ENCODE peak calls at places on chromosome 3, in ten cellular contexts. R is ACHN, T is AG08395, L is occipital lobe, J is HCEC 1CT, U is WTC11, D is fibroblast of mammary gland, H is nephron progenitor cell, M is HTR-8/SVneo, G is fibroblast of the conjunctiva. S is an unnamed sample.

GRCh38 chr3:42691861-42692666 is 6.7 kb downstream of the KLHL40 start:
- DNase-seq in R (no peak), T (no peak), L (no peak), J (no peak), U (no peak), D (no peak), H (no peak), M (no peak), G (no peak), S (no peak)

GRCh38 chr3:9497821-9498565 is 55.6 kb downstream of the LHFPL4 start:
- DNase-seq in R (peak; percentile 82), T (no peak), L (no peak), J (peak; percentile 59), U (no peak), D (peak; percentile 37), H (no peak), M (peak; percentile 29), G (no peak), S (peak; percentile 49)

GRCh38 chr3:32177702-32178198 is 60.7 kb upstream of the CMTM8 start:
- DNase-seq in R (peak; percentile 81), T (peak; percentile 48), L (no peak), J (peak; percentile 74), U (peak; percentile 76), D (peak; percentile 92), H (peak; percentile 61), M (peak; percentile 69), G (peak; percentile 75), S (peak; percentile 67)

GRCh38 chr3:13018039-13018431 is 55.2 kb downstream of the IQSEC1 start:
- DNase-seq in R (no peak), T (peak; percentile 42), L (no peak), J (no peak), U (no peak), D (peak; percentile 41), H (no peak), M (no peak), G (no peak), S (no peak)

GRCh38 chr3:126050050-126050392 is 33.9 kb downstream of the SLC41A3 start:
- DNase-seq in R (no peak), T (no peak), L (no peak), J (no peak), U (no peak), D (no peak), H (no peak), M (no peak), G (no peak), S (no peak)

GRCh38 chr3:38782148-38782547 is 33.9 kb downstream of the SCN10A start:
- DNase-seq in R (no peak), T (no peak), L (no peak), J (peak; percentile 25), U (no peak), D (peak; percentile 4), H (no peak), M (no peak), G (no peak), S (no peak)

GRCh38 chr3:134423153-134423552 is 48.9 kb upstream of the AMOTL2 start:
- DNase-seq in R (no peak), T (peak; percentile 78), L (no peak), J (peak; percentile 37), U (peak; percentile 25), D (peak; percentile 72), H (peak; percentile 37), M (peak; percentile 65), G (no peak), S (no peak)

GRCh38 chr3:157856078-157856939 is 249.9 kb downstream of the SHOX2 start:
- DNase-seq in R (no peak), T (no peak), L (no peak), J (no peak), U (no peak), D (peak; percentile 57), H (no peak), M (no peak), G (no peak), S (peak; percentile 63)

GRCh38 chr3:129625071-129625874 is 18.8 kb upstream of the PLXND1 start:
- DNase-seq in R (peak; percentile 28), T (no peak), L (no peak), J (no peak), U (peak; percentile 60), D (no peak), H (no peak), M (no peak), G (no peak), S (no peak)